ENCODE peak calls at places on chromosomes 16 and 17, in four cellular contexts. Q, Z, F and P are unnamed samples.
A peak's percentile ranks its signal among the peaks of the same experiment; 100 is the strongest.

GRCh38 chr17:80049986-80050385 is 13.5 kb downstream of the CCDC40 start:
- DNase-seq in Q (peak; percentile 9), Z (no peak), F (no peak), P (no peak)

GRCh38 chr16:66948034-66948821 is 12.8 kb upstream of the CES3 start:
- DNase-seq in Z (no peak), Q (peak; percentile 51), F (no peak), P (no peak)

GRCh38 chr16:57846078-57846697 is 43.9 kb upstream of the KIFC3 start:
- DNase-seq in Q (peak; percentile 36), Z (no peak), F (no peak), P (no peak)

GRCh38 chr17:56785396-56785795 is 48.3 kb downstream of the C17orf67 start:
- DNase-seq in Q (no peak), F (no peak), Z (no peak), P (peak; percentile 46)

GRCh38 chr17:2948721-2949468 is 114.5 kb downstream of the OR1D5 start:
- DNase-seq in Z (no peak), Q (no peak), F (no peak), P (no peak)

GRCh38 chr16:69607674-69608073 is 41.9 kb downstream of the NFAT5 start:
- DNase-seq in Q (no peak), F (no peak), Z (no peak), P (no peak)

GRCh38 chr17:39845052-39845976 is 18.8 kb downstream of the IKZF3 start:
- DNase-seq in F (no peak), Q (no peak), Z (no peak), P (no peak)

GRCh38 chr16:8914098-8914497 is 31.9 kb downstream of the LITAFD start:
- DNase-seq in F (no peak), Q (no peak), Z (no peak), P (no peak)

GRCh38 chr16:66502020-66502913 is 47.7 kb downstream of the TK2 start:
- DNase-seq in F (peak; percentile 64), Z (no peak), Q (peak; percentile 84), P (peak; percentile 81)

GRCh38 chr16:11412175-11412904 is 67.1 kb downstream of the RMI2 start:
- DNase-seq in F (no peak), Z (no peak), Q (no peak), P (no peak)

GRCh38 chr17:41800601-41801373 is 11.0 kb downstream of the P3H4 start:
- DNase-seq in Q (peak; percentile 46), Z (no peak), F (no peak), P (peak; percentile 65)

GRCh38 chr17:39979021-39979660 is 1.5 kb upstream of the PSMD3 start:
- DNase-seq in F (no peak), Q (no peak), Z (no peak), P (peak; percentile 84)

GRCh38 chr17:36937961-36938565 is 788 bp downstream of the LHX1 start:
- DNase-seq in F (no peak), Q (no peak), Z (no peak), P (no peak)

GRCh38 chr17:14942511-14943185 is 322.5 kb downstream of the PMP22 start:
- DNase-seq in Z (no peak), F (no peak), Q (no peak), P (peak; percentile 40)

GRCh38 chr17:2366747-2367494 is 29.6 kb downstream of the SGSM2 start:
- DNase-seq in Q (no peak), F (no peak), Z (peak; percentile 9), P (no peak)

GRCh38 chr16:88613911-88614817 is 24.2 kb upstream of the IL17C start:
- DNase-seq in Z (no peak), Q (no peak), F (no peak), P (no peak)

GRCh38 chr16:27316038-27316680 is 2.4 kb downstream of the IL4R start:
- DNase-seq in Q (no peak), F (no peak), Z (no peak), P (no peak)

GRCh38 chr17:66025551-66025950 is 166.4 kb downstream of the CEP112 start:
- DNase-seq in Z (no peak), Q (no peak), F (no peak), P (no peak)

GRCh38 chr17:17515921-17516295 is 19.7 kb upstream of the RASD1 start:
- DNase-seq in Z (no peak), Q (no peak), F (no peak), P (peak; percentile 47)

GRCh38 chr17:70608193-70608592 is 438.9 kb downstream of the KCNJ2 start:
- DNase-seq in Q (no peak), Z (no peak), F (no peak), P (no peak)

GRCh38 chr17:61616783-61617182 is 25.8 kb upstream of the NACA2 start:
- DNase-seq in Z (no peak), Q (no peak), F (no peak), P (no peak)

GRCh38 chr16:76932541-76933211 is 258.3 kb upstream of the MON1B start:
- DNase-seq in F (no peak), Z (no peak), Q (no peak), P (no peak)

GRCh38 chr17:74642556-74642955 is 19.0 kb upstream of the CD300E start:
- DNase-seq in Q (no peak), Z (no peak), F (no peak), P (no peak)

GRCh38 chr17:74642995-74643394 is 19.5 kb upstream of the CD300E start:
- DNase-seq in Z (no peak), F (no peak), Q (no peak), P (no peak)

GRCh38 chr17:74643826-74644225 is 20.3 kb upstream of the CD300E start:
- DNase-seq in Z (no peak), F (no peak), Q (no peak), P (no peak)

GRCh38 chr17:74641224-74641948 is 17.8 kb upstream of the CD300E start:
- DNase-seq in Q (no peak), Z (no peak), F (no peak), P (no peak)

DNA sequence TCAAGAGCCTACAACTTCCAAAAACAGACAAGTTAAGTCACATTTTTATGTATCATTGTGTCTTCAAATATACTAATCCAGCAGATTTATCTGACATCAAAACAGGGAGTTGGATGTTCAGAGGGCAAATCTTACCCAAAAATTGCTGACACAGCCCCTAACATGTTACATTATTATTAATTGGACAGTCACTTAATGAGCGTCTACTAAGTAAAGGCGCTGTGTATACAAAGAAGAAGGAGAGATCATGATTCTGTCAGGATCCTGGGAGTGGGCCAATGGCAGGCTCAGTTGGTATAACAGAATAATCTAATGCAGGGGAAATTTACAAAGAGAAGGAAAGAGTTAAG is 18.4 kb upstream of the CD300E start:
- DNase-seq in F (no peak), Z (no peak), Q (no peak), P (no peak)
- TF ChIP-seq CTCF in F (no peak), Z (no peak), Q (no peak), P (no peak)

GRCh38 chr16:87166934-87167333 is 150.3 kb downstream of the C16orf95 start:
- DNase-seq in Q (no peak), F (no peak), Z (no peak), P (no peak)
- H3K4me3 ChIP-seq in Q (no peak overlapping the region), F (no peak overlapping the region), Z (no peak overlapping the region), P (no peak overlapping the region)

GRCh38 chr17:45784293-45784582 is at the start of gene CRHR1:
- DNase-seq in Q (no peak), F (no peak), Z (no peak), P (no peak)

GRCh38 chr17:45780921-45781320 is 3.2 kb upstream of the CRHR1 start:
- DNase-seq in Q (no peak), F (no peak), Z (no peak), P (peak; percentile 34)

GRCh38 chr17:45784583-45785372 is 658 bp downstream of the CRHR1 start:
- DNase-seq in Q (peak; percentile 31), F (peak; percentile 17), Z (no peak), P (no peak)

GRCh38 chr17:45783593-45784292 is 377 bp upstream of the CRHR1 start:
- DNase-seq in Z (no peak), F (peak; percentile 20), Q (peak; percentile 41), P (no peak)

GRCh38 chr17:45782889-45783592 is 1.1 kb upstream of the CRHR1 start:
- DNase-seq in F (no peak), Q (peak; percentile 28), Z (no peak), P (no peak)
- TF ChIP-seq CTCF in F (peak; percentile 53), Q (no peak), Z (peak; percentile 44), P (no peak)

DNA sequence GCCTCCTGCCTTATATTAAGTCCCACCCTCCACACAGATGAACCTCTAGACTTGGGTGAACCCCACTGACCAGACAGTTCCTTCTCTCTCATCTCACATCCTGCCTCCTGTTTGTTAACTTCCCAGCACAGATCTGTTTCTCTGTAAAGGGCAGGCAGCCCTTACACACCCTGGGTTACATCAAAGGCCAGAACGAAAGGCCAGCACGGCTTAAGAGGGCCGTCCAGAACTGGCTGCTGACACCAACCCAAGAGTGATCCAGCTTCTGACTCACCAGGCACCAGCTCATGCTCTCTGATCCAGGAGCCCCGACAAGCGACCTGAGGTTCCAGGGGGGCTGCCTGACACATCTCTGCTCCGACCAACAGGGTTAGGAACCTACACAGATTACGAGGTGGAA is 86.9 kb downstream of the MRM3 start:
- DNase-seq in F (peak; percentile 71), Q (peak; percentile 64), Z (peak; percentile 82), P (peak; percentile 82)
- H3K4me3 ChIP-seq in F (peak overlapping the region; percentile 46), Q (no peak overlapping the region), Z (no peak overlapping the region), P (peak overlapping the region; percentile 26)

GRCh38 chr16:425082-425718 is at the start of gene RAB11FIP3:
- DNase-seq in Z (peak; percentile 86), F (peak; percentile 89), Q (peak; percentile 87), P (peak; percentile 70)
- TF ChIP-seq CTCF in Z (no peak), F (peak; percentile 34), Q (no peak), P (no peak)

GRCh38 chr16:56710181-56710737 is 19.7 kb upstream of the NUP93 start:
- DNase-seq in Q (no peak), F (no peak), Z (no peak), P (no peak)
- H3K4me3 ChIP-seq in Q (no peak overlapping the region), F (no peak overlapping the region), Z (no peak overlapping the region), P (no peak overlapping the region)

DNA sequence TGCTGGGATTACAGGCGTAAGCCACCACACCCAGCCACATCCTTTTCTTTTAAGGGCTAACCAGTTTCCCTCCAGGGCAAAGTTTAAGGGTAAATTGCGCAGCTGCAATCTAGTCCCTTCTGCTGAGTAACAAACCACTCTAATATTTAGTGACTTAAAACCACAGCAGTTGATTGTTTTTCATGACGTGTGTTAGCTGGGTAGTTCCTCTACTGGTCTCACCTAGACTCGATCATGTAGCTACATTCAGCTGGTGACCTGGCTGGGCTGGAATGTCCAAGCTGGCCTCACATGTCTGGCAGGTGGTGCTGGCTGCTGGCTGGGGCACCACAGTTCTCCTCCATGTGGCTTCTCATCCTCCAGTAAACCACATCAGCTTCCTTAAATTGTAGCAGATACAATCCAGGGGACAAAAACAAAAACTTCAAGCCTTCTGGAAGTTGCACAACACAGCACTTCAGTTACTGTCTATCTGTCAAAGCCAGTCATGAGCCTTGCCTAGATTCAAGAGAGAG is 75.5 kb downstream of the GPRC5B start:
- DNase-seq in F (peak; percentile 22), Q (no peak), Z (no peak), P (peak; percentile 18)
- TF ChIP-seq CTCF in F (no peak), Q (no peak), Z (no peak), P (no peak)